ENCODE peak calls at places on chromosome 15, in seven cellular contexts. B, Q, N, U, O, J and M are unnamed samples.

GRCh38 chr15:67947254-67948039 is 106.7 kb upstream of the PIAS1 start:
- DNase-seq in N (no peak), U (no peak), Q (no peak), B (no peak), O (no peak), J (no peak), M (no peak)

GRCh38 chr15:61828008-61828407 is 232.2 kb downstream of the VPS13C start:
- DNase-seq in N (no peak), Q (no peak), J (no peak), U (no peak), B (no peak), O (no peak), M (no peak)

GRCh38 chr15:65268411-65268810 is 18.3 kb downstream of the PARP16 start:
- DNase-seq in O (no peak), Q (no peak), B (no peak), J (no peak), U (no peak), N (no peak), M (no peak)

GRCh38 chr15:80512729-80513670 is 108.8 kb downstream of the ARNT2 start:
- DNase-seq in U (no peak), B (no peak), Q (no peak), J (no peak), N (no peak), O (peak), M (no peak)

GRCh38 chr15:43550527-43551363 is 33.3 kb downstream of the MAP1A start:
- DNase-seq in U (no peak), J (no peak), B (peak), O (no peak), Q (no peak), N (no peak), M (no peak)

GRCh38 chr15:67109141-67110034 is 44.0 kb downstream of the SMAD3 start:
- DNase-seq in N (no peak), Q (no peak), J (peak), O (no peak), U (peak), B (peak), M (peak)

GRCh38 chr15:92452143-92452542 is 58.5 kb downstream of the ST8SIA2 start:
- DNase-seq in B (no peak), J (no peak), U (no peak), N (no peak), Q (no peak), O (no peak), M (no peak)

GRCh38 chr15:89899303-89899946 is 5.6 kb upstream of the AP3S2 start:
- DNase-seq in Q (no peak), U (no peak), B (no peak), N (no peak), J (no peak), O (no peak), M (no peak)

GRCh38 chr15:40340038-40340739 is 550 bp downstream of the CCDC9B start:
- DNase-seq in B (peak), N (no peak), J (peak), U (peak), O (peak), Q (no peak), M (no peak)

GRCh38 chr15:43329222-43329959 is 982 bp downstream of the LCMT2 start:
- DNase-seq in U (no peak), J (peak), Q (peak), N (no peak), B (peak), O (peak), M (peak)

GRCh38 chr15:94230886-94231727 is at the start of gene MCTP2:
- DNase-seq in J (peak), B (peak), N (peak), O (peak), Q (peak), U (peak), M (peak)

GRCh38 chr15:98969126-98969735 is 38.4 kb downstream of the PGPEP1L start:
- DNase-seq in N (no peak), O (peak), Q (no peak), B (no peak), U (no peak), J (no peak), M (no peak)

GRCh38 chr15:77066961-77067690 is 3.8 kb downstream of the TSPAN3 start:
- DNase-seq in U (peak), Q (no peak), B (peak), J (no peak), O (no peak), N (no peak), M (no peak)

GRCh38 chr15:50425219-50425618 is 1.0 kb downstream of the USP8 start:
- DNase-seq in N (no peak), J (no peak), U (peak), B (no peak), O (no peak), Q (no peak), M (no peak)

GRCh38 chr15:93460717-93461116 is 371.7 kb upstream of the RGMA start:
- DNase-seq in Q (no peak), J (no peak), N (no peak), U (no peak), B (no peak), O (no peak), M (no peak)

GRCh38 chr15:82950746-82951370 is 1.7 kb downstream of the HOMER2 start:
- DNase-seq in N (no peak), O (no peak), Q (no peak), U (no peak), B (no peak), J (no peak), M (no peak)

GRCh38 chr15:65870889-65871533 is 1.7 kb downstream of the RAB11A start:
- DNase-seq in J (no peak), Q (no peak), B (peak), N (no peak), O (no peak), U (peak), M (peak)

GRCh38 chr15:86267892-86268291 is 188.2 kb downstream of the AGBL1 start:
- DNase-seq in J (no peak), U (no peak), N (no peak), B (no peak), Q (no peak), O (no peak), M (no peak)

GRCh38 chr15:68445351-68445750 is 13.4 kb upstream of the ITGA11 start:
- DNase-seq in O (no peak), B (no peak), J (no peak), N (no peak), Q (no peak), U (no peak), M (no peak)

GRCh38 chr15:57376695-57377477 is 581 bp downstream of the CGNL1 start:
- DNase-seq in O (no peak), N (peak), U (peak), Q (peak), J (peak), B (peak), M (peak)

GRCh38 chr15:79071901-79072300 is 18.7 kb downstream of the RASGRF1 start:
- DNase-seq in J (no peak), O (no peak), U (no peak), Q (no peak), B (no peak), N (no peak), M (no peak)

GRCh38 chr15:49830411-49830810 is 209.6 kb downstream of the DTWD1 start:
- DNase-seq in B (peak), U (peak), N (no peak), J (peak), O (no peak), Q (no peak), M (peak)

GRCh38 chr15:98548172-98548971 is 100.0 kb upstream of the IGF1R start:
- DNase-seq in B (peak), J (peak), N (peak), O (peak), U (peak), Q (peak), M (peak)

GRCh38 chr15:95804484-95804883 is 526.0 kb upstream of the NR2F2 start:
- DNase-seq in O (no peak), B (no peak), J (no peak), U (peak), Q (no peak), N (no peak), M (peak)

GRCh38 chr15:78714890-78715289 is 73.9 kb upstream of the CHRNB4 start:
- DNase-seq in U (no peak), Q (no peak), O (no peak), J (peak), B (no peak), N (no peak), M (no peak)

GRCh38 chr15:27414168-27414870 is 443.3 kb downstream of the GABRG3 start:
- DNase-seq in U (no peak), J (no peak), Q (no peak), B (no peak), N (no peak), O (no peak), M (no peak)

GRCh38 chr15:90154861-90155626 is 46.1 kb upstream of the SEMA4B start:
- DNase-seq in J (peak), U (peak), B (peak), Q (no peak), N (no peak), O (no peak), M (no peak)

GRCh38 chr15:100105101-100105500 is 236.7 kb downstream of the ADAMTS17 start:
- DNase-seq in U (no peak), Q (no peak), J (no peak), O (no peak), N (no peak), B (no peak), M (no peak)

GRCh38 chr15:49297584-49297983 is 125.5 kb upstream of the FGF7 start:
- DNase-seq in U (no peak), B (no peak), Q (no peak), O (no peak), N (no peak), J (no peak), M (no peak)

GRCh38 chr15:47571241-47571640 is 146.1 kb upstream of the SEMA6D start:
- DNase-seq in U (no peak), O (no peak), Q (no peak), B (no peak), J (no peak), N (no peak), M (no peak)

GRCh38 chr15:66603301-66604179 is 37.7 kb upstream of the LCTL start:
- DNase-seq in B (peak), O (peak), Q (peak), U (peak), J (peak), N (peak), M (peak)

GRCh38 chr15:101242160-101242998 is 9.5 kb downstream of the CHSY1 start:
- DNase-seq in U (peak), J (no peak), N (no peak), Q (no peak), B (peak), O (no peak), M (no peak)

GRCh38 chr15:40340740-40341400 is at the start of gene CCDC9B:
- DNase-seq in J (no peak), O (peak), N (no peak), Q (no peak), B (peak), U (peak), M (no peak)

DNA sequence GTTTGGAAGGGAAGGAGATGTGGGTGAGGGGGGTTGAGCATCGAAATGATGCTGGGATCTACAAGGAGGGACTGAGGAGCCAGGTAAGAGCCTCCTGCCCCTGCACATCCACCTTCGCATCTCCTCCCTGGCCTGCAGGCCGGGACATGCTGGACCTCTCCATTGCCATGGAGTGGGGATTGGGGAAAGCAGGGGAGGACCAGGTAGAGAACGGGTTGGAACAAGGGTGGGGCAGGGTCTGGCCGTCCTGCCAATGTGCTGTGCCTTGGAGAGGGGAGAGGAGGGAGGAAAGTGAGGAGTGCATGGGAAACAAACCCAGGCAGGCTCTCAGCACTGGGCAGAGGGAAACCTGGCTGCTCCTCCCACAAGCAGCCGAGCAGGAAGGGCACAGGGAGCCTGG is 10.6 kb downstream of the PLA2G4B start:
- DNase-seq in J (no peak), U (no peak), B (no peak), O (no peak), N (no peak), Q (no peak), M (no peak)
- H2BK5ac ChIP-seq in J (no peak), U (no peak), B (no peak), O (peak), N (no peak), Q (no peak), M (no peak)

GRCh38 chr15:31013863-31014607 is 22.6 kb upstream of the MTMR10 start:
- DNase-seq in O (no peak), Q (no peak), J (peak), B (no peak), N (no peak), U (no peak), M (no peak)
- H3K27ac ChIP-seq in O (no peak), Q (no peak), J (peak), B (no peak), N (no peak), U (no peak), M (no peak)

DNA sequence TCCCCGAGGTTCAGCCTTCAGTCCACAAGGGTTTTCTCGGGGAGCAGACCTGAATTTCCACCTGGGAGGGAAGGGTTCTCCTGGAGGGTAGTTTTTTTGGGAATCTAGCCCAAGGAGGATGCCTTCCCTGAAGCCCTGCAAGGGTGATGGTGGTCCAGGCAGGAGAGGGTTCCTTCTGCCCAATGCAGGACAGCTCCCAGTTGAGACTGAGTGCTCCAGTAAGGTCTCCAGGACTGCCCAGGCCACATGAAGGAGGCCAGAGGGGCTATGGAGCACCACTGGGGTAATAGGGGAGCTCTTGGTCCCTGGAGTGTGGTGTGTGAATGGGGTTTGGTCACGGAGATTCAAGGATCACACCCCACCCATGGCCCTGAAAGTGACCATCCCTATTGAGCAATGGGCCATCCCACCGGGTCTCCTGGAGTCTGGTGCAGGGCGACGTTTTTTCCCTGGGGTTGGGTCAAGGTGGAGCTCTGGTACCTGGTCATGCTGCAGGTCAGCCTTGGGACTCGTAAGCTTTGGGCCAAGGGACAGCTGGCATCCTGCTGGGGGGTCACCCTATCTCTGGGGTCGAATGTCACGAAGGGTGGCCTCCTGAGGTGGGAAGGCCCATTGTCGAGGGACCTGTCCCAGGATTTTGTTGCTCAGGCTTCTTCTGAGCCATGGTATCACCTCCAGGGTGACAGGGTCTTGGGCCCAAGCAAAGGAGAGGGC is 196.5 kb downstream of the UBE3A start:
- DNase-seq in U (no peak), Q (no peak), J (no peak), N (no peak), O (no peak), B (no peak), M (no peak)
- H3K18ac ChIP-seq in U (no peak), Q (no peak), J (no peak), N (no peak), O (no peak), B (no peak), M (no peak)

DNA sequence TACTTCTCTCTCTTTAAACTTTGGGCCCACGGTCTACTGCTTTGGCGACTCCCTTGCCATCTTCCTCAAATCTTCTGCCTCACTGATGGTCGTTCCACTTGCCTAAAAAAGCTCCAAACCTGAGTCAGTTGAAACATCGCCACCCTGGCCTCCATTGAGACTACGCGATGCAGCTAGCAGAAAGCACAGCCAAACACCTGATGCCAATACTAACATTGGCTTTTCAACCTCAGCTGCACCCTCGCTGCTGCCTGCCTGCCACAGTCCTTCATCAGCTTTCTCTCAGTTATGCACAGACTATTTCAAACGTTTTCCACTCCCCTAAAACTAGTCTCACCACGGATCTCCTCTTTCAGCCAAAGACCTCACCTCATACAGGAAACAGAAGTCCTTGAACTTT is 214.2 kb upstream of the TMCO5A start:
- DNase-seq in U (no peak), B (no peak), N (no peak), Q (no peak), O (no peak), J (no peak), M (no peak)
- H2BK5ac ChIP-seq in U (no peak), B (no peak), N (no peak), Q (no peak), O (no peak), J (no peak), M (no peak)

DNA sequence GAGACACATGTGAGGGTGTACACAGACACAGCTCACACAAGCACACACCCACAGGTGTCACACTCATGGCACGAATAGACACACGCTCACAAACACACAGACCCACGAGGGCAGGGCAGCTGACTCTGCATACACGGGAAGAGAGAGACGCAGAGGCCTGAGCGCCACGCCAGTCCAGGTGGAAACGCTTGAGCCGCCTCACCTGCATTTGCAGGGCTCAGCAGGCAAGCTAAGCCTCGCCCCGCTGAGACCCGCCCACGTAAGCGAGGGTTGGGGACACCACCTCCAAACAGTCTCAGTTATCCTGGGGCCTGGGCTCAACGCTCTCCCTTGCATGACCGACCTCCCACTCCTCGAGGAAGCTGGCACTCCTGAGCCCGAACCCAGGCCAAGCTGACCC is 73.2 kb downstream of the TLE3 start:
- DNase-seq in U (no peak), O (no peak), B (no peak), N (no peak), Q (no peak), J (no peak), M (no peak)
- H3K27ac ChIP-seq in U (no peak), O (no peak), B (no peak), N (no peak), Q (no peak), J (no peak), M (no peak)

DNA sequence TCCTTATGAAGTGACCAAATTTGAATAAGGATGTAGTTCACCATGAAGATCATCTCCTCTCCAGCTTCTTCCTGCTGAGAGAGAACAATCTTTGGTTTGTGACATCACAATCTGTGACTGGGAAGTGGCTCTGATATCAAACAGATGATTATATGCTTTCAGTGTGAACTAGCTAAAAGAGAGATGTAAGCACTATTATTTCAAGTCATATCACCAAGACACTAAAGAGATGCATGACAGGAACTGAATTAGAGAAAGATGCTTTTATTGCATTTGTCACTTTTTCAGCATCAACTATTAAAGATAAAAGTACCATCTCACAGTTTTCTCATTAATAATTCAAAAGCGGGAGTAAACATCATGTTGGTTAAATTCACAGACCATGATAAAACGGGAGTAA is 3.5 kb downstream of the CHRM5 start:
- DNase-seq in N (no peak), U (no peak), O (no peak), Q (no peak), J (no peak), B (no peak), M (no peak)
- H3K18ac ChIP-seq in N (no peak), U (no peak), O (no peak), Q (no peak), J (no peak), B (no peak), M (no peak)

GRCh38 chr15:74227968-74228722 is 8.0 kb upstream of the CCDC33 start:
- DNase-seq in Q (no peak), U (no peak), O (no peak), J (no peak), N (no peak), B (no peak), M (no peak)

GRCh38 chr15:74225928-74226327 is 10.2 kb upstream of the CCDC33 start:
- DNase-seq in Q (no peak), J (no peak), B (no peak), N (no peak), U (no peak), O (no peak), M (no peak)

GRCh38 chr15:74228723-74229081 is 7.4 kb upstream of the CCDC33 start:
- DNase-seq in J (no peak), U (no peak), N (no peak), O (no peak), B (peak), Q (no peak), M (peak)

GRCh38 chr15:74229686-74230085 is 6.4 kb upstream of the CCDC33 start:
- DNase-seq in O (no peak), Q (no peak), N (no peak), J (no peak), U (no peak), B (no peak), M (no peak)

GRCh38 chr15:74226761-74227540 is 9.2 kb upstream of the CCDC33 start:
- DNase-seq in N (no peak), O (no peak), Q (no peak), B (no peak), U (no peak), J (no peak), M (no peak)
- H2BK5ac ChIP-seq in N (no peak), O (no peak), Q (no peak), B (no peak), U (no peak), J (no peak), M (no peak)